ENCODE peak calls at places on chromosomes 1 and 21, in four cellular contexts. One of them, this sample, is unnamed.

GRCh38 chr1:156767879-156768608 is 709 bp downstream of the PRCC start:
- DNase-seq in lower lobe of right lung: peak; percentile 63
- DNase-seq in heart left ventricle: peak; percentile 33
- DNase-seq in dorsolateral prefrontal cortex: peak; percentile 31
- DNase-seq in this sample: peak; percentile 30

GRCh38 chr1:29332204-29332603 is 95.9 kb downstream of the PTPRU start:
- DNase-seq in lower lobe of right lung: no peak
- DNase-seq in heart left ventricle: no peak
- DNase-seq in dorsolateral prefrontal cortex: no peak
- DNase-seq in this sample: peak; percentile 44

GRCh38 chr21:38258803-38259485 is 2.2 kb downstream of the KCNJ15 start:
- DNase-seq in lower lobe of right lung: no peak
- DNase-seq in heart left ventricle: no peak
- DNase-seq in dorsolateral prefrontal cortex: no peak
- DNase-seq in this sample: peak; percentile 49

GRCh38 chr1:117615474-117615873 is 9.6 kb downstream of the TENT5C start:
- DNase-seq in lower lobe of right lung: no peak
- DNase-seq in heart left ventricle: no peak
- DNase-seq in dorsolateral prefrontal cortex: no peak
- DNase-seq in this sample: no peak

GRCh38 chr1:102897537-102897936 is 210.8 kb downstream of the COL11A1 start:
- DNase-seq in lower lobe of right lung: no peak
- DNase-seq in heart left ventricle: no peak
- DNase-seq in dorsolateral prefrontal cortex: no peak
- DNase-seq in this sample: peak; percentile 18

GRCh38 chr21:15659768-15660423 is 69.9 kb upstream of the USP25 start:
- DNase-seq in lower lobe of right lung: no peak
- DNase-seq in heart left ventricle: no peak
- DNase-seq in dorsolateral prefrontal cortex: no peak
- DNase-seq in this sample: peak; percentile 23

GRCh38 chr1:245829194-245829593 is 674.4 kb downstream of the KIF26B start:
- DNase-seq in lower lobe of right lung: no peak
- DNase-seq in heart left ventricle: no peak
- DNase-seq in dorsolateral prefrontal cortex: no peak
- DNase-seq in this sample: no peak

GRCh38 chr1:84573481-84573966 is 716 bp downstream of the CTBS start:
- DNase-seq in lower lobe of right lung: no peak
- DNase-seq in heart left ventricle: no peak
- DNase-seq in dorsolateral prefrontal cortex: no peak
- DNase-seq in this sample: peak; percentile 18

GRCh38 chr1:111695801-111696200 is 43.4 kb downstream of the INKA2 start:
- DNase-seq in lower lobe of right lung: no peak
- DNase-seq in heart left ventricle: no peak
- DNase-seq in dorsolateral prefrontal cortex: no peak
- DNase-seq in this sample: no peak

GRCh38 chr1:92277105-92277504 is 21.7 kb downstream of the GLMN start:
- DNase-seq in lower lobe of right lung: no peak
- DNase-seq in heart left ventricle: no peak
- DNase-seq in dorsolateral prefrontal cortex: no peak
- DNase-seq in this sample: peak; percentile 63

GRCh38 chr1:41286486-41286885 is 44.4 kb upstream of the SCMH1 start:
- DNase-seq in lower lobe of right lung: no peak
- DNase-seq in heart left ventricle: no peak
- DNase-seq in dorsolateral prefrontal cortex: no peak
- DNase-seq in this sample: no peak

DNA sequence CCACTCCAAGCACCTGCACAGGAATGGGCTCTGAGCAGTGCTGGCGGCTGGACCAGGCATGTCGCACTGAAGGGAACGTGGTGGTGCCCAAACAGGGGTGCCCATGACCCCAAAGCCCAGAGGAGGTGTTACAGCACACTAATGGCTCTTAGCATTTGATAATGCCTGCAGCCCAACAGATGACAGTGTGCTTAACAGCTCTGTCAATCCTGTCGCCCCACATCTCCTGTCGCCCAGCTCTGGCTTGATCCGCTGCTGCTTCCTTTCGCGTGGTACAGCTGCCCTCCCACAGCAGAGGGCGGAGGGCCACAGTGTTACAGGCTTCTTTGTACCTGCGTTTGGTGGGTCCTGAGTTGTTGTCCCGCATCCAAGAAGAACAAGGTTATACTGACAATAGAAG is 32.2 kb upstream of the CR1L start:
- DNase-seq in lower lobe of right lung: no peak
- DNase-seq in heart left ventricle: no peak
- DNase-seq in dorsolateral prefrontal cortex: no peak
- DNase-seq in this sample: no peak
- TF ChIP-seq CTCF in lower lobe of right lung: no peak
- TF ChIP-seq CTCF in heart left ventricle: no peak
- TF ChIP-seq CTCF in dorsolateral prefrontal cortex: no peak
- TF ChIP-seq CTCF in this sample: no peak

GRCh38 chr21:28823464-28823863 is 169.2 kb downstream of the LTN1 start:
- DNase-seq in lower lobe of right lung: no peak
- DNase-seq in heart left ventricle: no peak
- DNase-seq in dorsolateral prefrontal cortex: no peak
- DNase-seq in this sample: no peak
- TF ChIP-seq CTCF in lower lobe of right lung: no peak
- TF ChIP-seq CTCF in heart left ventricle: no peak
- TF ChIP-seq CTCF in dorsolateral prefrontal cortex: no peak
- TF ChIP-seq CTCF in this sample: no peak

GRCh38 chr1:52123622-52124021 is 18.3 kb upstream of the ZFYVE9 start:
- DNase-seq in lower lobe of right lung: no peak
- DNase-seq in heart left ventricle: no peak
- DNase-seq in dorsolateral prefrontal cortex: no peak
- DNase-seq in this sample: no peak

GRCh38 chr1:52122424-52122823 is 19.5 kb upstream of the ZFYVE9 start:
- DNase-seq in lower lobe of right lung: no peak
- DNase-seq in heart left ventricle: no peak
- DNase-seq in dorsolateral prefrontal cortex: no peak
- DNase-seq in this sample: no peak

GRCh38 chr1:52125727-52126359 is 16.0 kb upstream of the ZFYVE9 start:
- DNase-seq in lower lobe of right lung: no peak
- DNase-seq in heart left ventricle: no peak
- DNase-seq in dorsolateral prefrontal cortex: no peak
- DNase-seq in this sample: no peak

DNA sequence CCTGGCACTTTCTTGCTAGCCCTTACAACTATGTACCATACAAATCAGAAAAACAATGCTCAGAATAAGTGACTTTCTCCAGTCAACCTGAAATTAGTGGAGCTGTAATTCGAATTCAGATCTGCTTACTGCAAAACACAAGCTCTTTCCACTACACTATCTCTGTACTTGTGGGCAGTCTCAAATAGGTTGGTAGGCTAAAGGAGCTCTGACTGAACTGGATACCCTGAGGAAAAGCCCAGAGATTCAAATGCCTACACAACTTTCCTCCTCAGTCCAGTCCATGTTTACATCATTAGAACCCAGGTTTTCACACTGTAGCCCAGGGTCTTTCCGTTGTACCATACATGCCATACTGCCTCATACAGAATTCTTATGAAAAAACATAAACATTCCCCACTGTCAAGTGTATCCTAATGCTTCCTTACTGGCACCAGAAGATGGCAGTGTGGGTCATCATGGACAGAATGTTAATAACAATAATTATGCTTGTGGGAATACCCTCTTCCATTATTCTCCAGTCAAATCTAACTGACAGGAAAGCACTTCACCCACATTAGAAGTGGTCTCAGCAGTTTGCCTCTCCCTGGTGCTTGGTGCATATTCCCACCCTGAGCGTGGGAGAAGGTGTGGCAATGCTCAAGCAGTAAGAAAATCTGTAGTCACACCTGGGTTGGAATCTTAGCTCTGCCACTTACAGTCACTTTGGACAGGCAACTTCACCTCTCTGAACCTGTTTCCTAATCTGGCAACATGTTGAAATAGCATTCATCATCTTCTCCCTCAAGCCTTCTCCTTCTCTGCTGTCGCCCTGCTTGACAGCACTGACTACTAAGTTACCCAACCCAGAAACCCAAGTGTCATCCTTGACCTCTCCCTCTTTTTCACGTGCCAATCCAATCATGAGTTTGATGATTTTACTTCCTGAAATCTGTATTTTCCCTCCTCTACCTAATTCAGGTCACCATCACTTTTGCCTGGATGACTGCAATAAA is 14.4 kb upstream of the ZFYVE9 start:
- DNase-seq in lower lobe of right lung: no peak
- DNase-seq in heart left ventricle: peak; percentile 16
- DNase-seq in dorsolateral prefrontal cortex: peak; percentile 34
- DNase-seq in this sample: peak; percentile 93
- TF ChIP-seq CTCF in lower lobe of right lung: peak; percentile 75
- TF ChIP-seq CTCF in heart left ventricle: peak; percentile 72
- TF ChIP-seq CTCF in dorsolateral prefrontal cortex: peak; percentile 75
- TF ChIP-seq CTCF in this sample: peak; percentile 82

GRCh38 chr1:12121212-12122000 is 45.4 kb upstream of the TNFRSF1B start:
- DNase-seq in lower lobe of right lung: no peak
- DNase-seq in heart left ventricle: no peak
- DNase-seq in dorsolateral prefrontal cortex: no peak
- DNase-seq in this sample: peak; percentile 43
- TF ChIP-seq CTCF in lower lobe of right lung: no peak
- TF ChIP-seq CTCF in heart left ventricle: no peak
- TF ChIP-seq CTCF in dorsolateral prefrontal cortex: no peak
- TF ChIP-seq CTCF in this sample: no peak

GRCh38 chr1:32180186-32181060 is 948 bp downstream of the TXLNA start:
- DNase-seq in lower lobe of right lung: peak; percentile 73
- DNase-seq in heart left ventricle: peak; percentile 54
- DNase-seq in dorsolateral prefrontal cortex: peak; percentile 26
- DNase-seq in this sample: peak; percentile 46
- TF ChIP-seq CTCF in lower lobe of right lung: no peak
- TF ChIP-seq CTCF in heart left ventricle: no peak
- TF ChIP-seq CTCF in dorsolateral prefrontal cortex: no peak
- TF ChIP-seq CTCF in this sample: no peak

GRCh38 chr1:30914587-30914922 is 6.0 kb upstream of the SDC3 start:
- DNase-seq in lower lobe of right lung: no peak
- DNase-seq in heart left ventricle: no peak
- DNase-seq in dorsolateral prefrontal cortex: no peak
- DNase-seq in this sample: no peak
- TF ChIP-seq CTCF in lower lobe of right lung: no peak
- TF ChIP-seq CTCF in heart left ventricle: no peak
- TF ChIP-seq CTCF in dorsolateral prefrontal cortex: no peak
- TF ChIP-seq CTCF in this sample: no peak

DNA sequence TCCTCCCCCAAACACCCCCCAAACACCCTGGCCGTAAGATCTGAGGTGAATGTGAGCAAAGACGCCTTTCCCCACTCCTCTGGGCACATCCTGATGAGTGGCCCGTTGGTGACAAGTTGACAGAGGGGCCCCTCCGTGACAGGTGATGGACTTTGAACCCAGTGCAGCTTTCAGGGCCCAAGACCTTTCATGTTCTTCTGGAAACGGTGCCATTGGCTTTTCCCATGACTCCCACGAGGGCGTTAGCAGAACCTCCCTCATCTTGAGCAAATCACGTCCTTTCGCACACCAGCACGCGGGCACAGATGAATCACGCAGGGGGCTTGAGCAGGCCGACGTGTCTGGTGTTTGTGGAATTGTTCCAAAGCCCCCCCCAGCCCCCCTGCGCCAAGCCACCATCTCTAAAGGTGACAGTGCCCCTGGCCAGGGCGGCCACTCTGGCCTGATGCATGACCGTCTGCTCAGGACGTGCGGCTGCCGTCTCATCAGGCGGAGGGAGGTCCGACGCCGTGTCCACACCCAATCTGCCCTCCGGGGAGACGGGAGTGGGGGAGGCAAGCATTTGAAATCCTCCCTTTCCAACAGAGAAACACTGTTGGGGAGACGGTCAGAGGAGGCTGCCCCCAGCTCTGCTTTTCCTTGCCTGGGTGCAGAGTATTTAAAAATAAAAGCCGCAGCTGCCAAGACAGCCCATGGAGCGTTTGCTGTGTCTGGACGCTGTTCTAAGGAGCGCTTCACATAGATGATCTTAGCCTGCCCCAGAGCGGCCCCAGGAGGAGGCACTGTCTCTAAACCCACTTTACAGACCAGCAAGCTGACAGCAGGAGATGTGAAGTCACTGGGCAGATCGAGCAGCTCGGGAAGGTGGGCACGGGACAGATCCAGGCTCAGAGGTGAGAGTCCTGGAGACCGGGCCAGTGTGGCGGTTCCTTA is 98.3 kb upstream of the ARHGEF16 start:
- DNase-seq in lower lobe of right lung: no peak
- DNase-seq in heart left ventricle: no peak
- DNase-seq in dorsolateral prefrontal cortex: no peak
- DNase-seq in this sample: no peak
- TF ChIP-seq CTCF in lower lobe of right lung: no peak
- TF ChIP-seq CTCF in heart left ventricle: no peak
- TF ChIP-seq CTCF in dorsolateral prefrontal cortex: no peak
- TF ChIP-seq CTCF in this sample: no peak

DNA sequence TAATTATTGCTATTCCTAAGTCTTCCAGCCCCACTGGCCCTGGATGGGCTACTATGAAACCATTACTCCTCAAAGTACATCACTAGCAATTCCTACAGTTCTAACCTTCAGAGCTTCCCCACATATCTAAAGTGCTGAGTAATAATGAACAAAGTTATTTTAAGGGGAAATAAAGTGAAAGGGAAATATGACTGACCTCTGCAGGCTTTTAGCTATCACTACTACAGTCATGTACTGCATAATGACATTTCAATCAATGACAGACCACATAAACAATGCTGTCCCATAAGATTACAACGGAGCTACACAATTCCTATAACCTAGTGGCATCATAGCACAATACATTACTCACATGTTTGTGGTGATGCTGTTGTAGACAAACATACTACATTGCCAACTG is 32.5 kb upstream of the ASPM start:
- DNase-seq in lower lobe of right lung: no peak
- DNase-seq in heart left ventricle: no peak
- DNase-seq in dorsolateral prefrontal cortex: no peak
- DNase-seq in this sample: no peak
- TF ChIP-seq CTCF in lower lobe of right lung: no peak
- TF ChIP-seq CTCF in heart left ventricle: no peak
- TF ChIP-seq CTCF in dorsolateral prefrontal cortex: no peak
- TF ChIP-seq CTCF in this sample: no peak

GRCh38 chr1:46445773-46446256 is 43.8 kb upstream of the DMBX1 start:
- DNase-seq in lower lobe of right lung: no peak
- DNase-seq in heart left ventricle: no peak
- DNase-seq in dorsolateral prefrontal cortex: no peak
- DNase-seq in this sample: no peak
- TF ChIP-seq CTCF in lower lobe of right lung: no peak
- TF ChIP-seq CTCF in heart left ventricle: no peak
- TF ChIP-seq CTCF in dorsolateral prefrontal cortex: no peak
- TF ChIP-seq CTCF in this sample: no peak